ENCODE peak calls at places on chromosomes 16 and 17, in four cellular contexts. E is GM12878, O is GM12891, K is K562. L is an unnamed sample.

GRCh38 chr17:81383504-81384421 is 11.5 kb upstream of the BAHCC1 start:
- DNase-seq in K (no peak), E (no peak), O (no peak), L (no peak)

GRCh38 chr17:61574542-61575351 is 16.3 kb downstream of the NACA2 start:
- DNase-seq in K (peak), E (no peak), O (no peak), L (no peak)

GRCh38 chr17:7613769-7614421 is 802 bp downstream of the FXR2 start:
- DNase-seq in O (no peak), K (no peak), E (no peak), L (no peak)

GRCh38 chr17:17874478-17874877 is 37.7 kb upstream of the SREBF1 start:
- DNase-seq in E (no peak), O (no peak), K (no peak), L (no peak)

GRCh38 chr17:18038149-18038850 is 668 bp downstream of the ATPAF2 start:
- DNase-seq in K (no peak), E (no peak), O (no peak), L (no peak)

GRCh38 chr16:3170440-3171180 is 17.4 kb upstream of the OR1F1 start:
- DNase-seq in E (no peak), K (no peak), O (no peak), L (no peak)

GRCh38 chr16:83305092-83305491 is 502.7 kb upstream of the HSBP1 start:
- DNase-seq in O (no peak), K (no peak), E (no peak), L (no peak)

GRCh38 chr17:42078396-42079042 is 19.8 kb downstream of the ZNF385C start:
- DNase-seq in K (peak), O (no peak), E (no peak), L (no peak)

GRCh38 chr17:49358638-49359247 is 3.3 kb downstream of the ZNF652 start:
- DNase-seq in E (peak), O (no peak), K (no peak), L (no peak)

GRCh38 chr16:54783980-54784379 is 146.7 kb upstream of the IRX5 start:
- DNase-seq in E (no peak), O (no peak), K (no peak), L (no peak)

GRCh38 chr17:50564916-50565315 is 4.4 kb downstream of the CACNA1G start:
- DNase-seq in E (no peak), O (no peak), K (no peak), L (peak)

GRCh38 chr17:82317394-82318168 is at the start of gene CD7:
- DNase-seq in O (no peak), K (no peak), E (no peak), L (no peak)

GRCh38 chr16:4481965-4482364 is 5.8 kb downstream of the HMOX2 start:
- DNase-seq in K (no peak), O (no peak), E (no peak), L (no peak)

GRCh38 chr17:47009759-47010594 is 30.9 kb upstream of the RPRML start:
- DNase-seq in K (no peak), E (no peak), O (no peak), L (no peak)

GRCh38 chr17:47013341-47013740 is 34.3 kb upstream of the RPRML start:
- DNase-seq in O (no peak), E (no peak), K (no peak), L (no peak)

DNA sequence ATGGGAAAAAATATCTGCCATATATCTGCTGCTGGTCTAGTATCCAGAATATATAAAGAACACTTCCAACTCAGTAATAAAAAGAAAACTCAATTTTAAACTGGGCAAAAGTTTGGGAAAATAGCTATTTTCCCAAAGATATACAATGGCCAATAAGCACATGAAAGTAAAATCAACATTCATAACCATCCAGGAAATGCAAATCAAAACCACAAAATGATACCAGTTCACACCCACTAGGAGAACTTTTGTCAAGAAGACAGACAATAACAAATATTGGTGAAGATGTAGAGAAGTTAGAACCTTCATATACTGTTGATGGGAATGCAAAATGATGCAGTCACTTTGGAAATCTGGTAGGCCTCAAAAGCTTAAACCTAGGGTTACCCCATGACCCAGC is 33.4 kb upstream of the RPRML start:
- DNase-seq in O (no peak), E (no peak), K (no peak), L (no peak)
- TF ChIP-seq SPI1 in O (no peak), E (no peak), K (no peak), L (no peak)

GRCh38 chr17:2137342-2138098 is 82.6 kb downstream of the HIC1 start:
- DNase-seq in O (peak), E (peak), K (peak), L (no peak)
- TF ChIP-seq SPI1 in O (peak), E (peak), K (no peak), L (no peak)

GRCh38 chr16:68066763-68067162 is 18.4 kb upstream of the NFATC3 start:
- DNase-seq in E (no peak), K (no peak), O (no peak), L (no peak)

GRCh38 chr16:68062910-68063393 is 22.2 kb upstream of the NFATC3 start:
- DNase-seq in O (no peak), K (no peak), E (no peak), L (no peak)

GRCh38 chr16:68065716-68066305 is 19.4 kb upstream of the NFATC3 start:
- DNase-seq in K (no peak), E (no peak), O (no peak), L (no peak)

GRCh38 chr16:68061396-68061795 is 23.8 kb upstream of the NFATC3 start:
- DNase-seq in K (no peak), E (no peak), O (no peak), L (no peak)

DNA sequence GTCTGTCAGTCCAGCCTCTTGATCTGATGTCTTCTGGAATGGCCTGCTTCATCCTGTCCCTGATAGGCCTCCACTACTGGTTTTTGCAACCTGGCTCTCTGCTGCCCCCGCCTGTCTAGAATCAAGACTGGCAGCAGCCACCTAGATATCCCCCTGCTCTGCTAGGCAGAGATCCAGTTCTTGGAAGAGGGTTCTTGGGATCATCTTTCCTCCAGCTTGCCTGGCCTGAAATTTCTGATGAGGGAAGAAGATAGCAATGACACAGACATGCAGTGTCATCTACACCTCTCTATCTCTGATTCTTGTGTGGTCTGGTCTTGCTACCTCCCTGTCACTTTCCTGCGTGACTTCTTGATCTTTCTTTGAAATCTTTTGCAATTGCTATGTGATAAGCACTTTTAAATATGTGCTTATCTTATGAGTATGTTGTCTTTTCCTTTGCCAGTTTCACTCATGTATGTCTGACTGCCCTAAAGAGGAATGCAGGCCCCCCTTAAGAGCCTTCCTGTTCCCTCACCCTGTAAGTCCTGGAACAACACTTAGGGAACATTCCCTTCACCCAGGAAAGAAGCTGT is 20.3 kb upstream of the NFATC3 start:
- DNase-seq in O (peak), E (no peak), K (peak), L (peak)
- TF ChIP-seq SPI1 in O (no peak), E (no peak), K (no peak), L (no peak)

GRCh38 chr17:43418441-43419374 is 19.9 kb downstream of the ARL4D start:
- DNase-seq in O (no peak), K (peak), E (no peak), L (peak)
- TF ChIP-seq SPI1 in O (no peak), K (no peak), E (no peak), L (no peak)

DNA sequence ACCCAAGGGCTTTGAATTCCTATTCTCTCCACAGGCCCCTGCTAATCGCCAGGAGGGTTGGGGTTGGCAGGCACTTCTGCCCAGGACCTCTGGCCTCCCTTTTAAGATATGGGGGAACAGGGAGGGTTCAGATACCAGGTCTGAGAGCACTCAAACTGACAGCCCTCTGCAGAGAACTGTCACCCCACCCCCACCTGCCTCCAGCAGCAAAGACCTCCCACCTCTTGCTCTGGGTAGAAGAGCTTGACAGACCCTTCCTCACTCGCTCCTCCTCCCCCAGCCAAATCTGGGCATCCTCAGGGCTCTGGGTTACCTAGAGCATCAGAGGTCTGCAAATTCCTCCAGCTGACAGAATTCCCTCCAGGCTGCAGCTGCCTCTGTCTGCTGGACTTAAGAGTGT is 11.7 kb downstream of the CDH3 start:
- DNase-seq in E (no peak), K (no peak), O (no peak), L (no peak)
- TF ChIP-seq SPI1 in E (no peak), K (no peak), O (no peak), L (no peak)